ENCODE peak calls at places on chromosomes 1 and 21, in six cellular contexts. I is H1, A is HepG2, C is K562, V is HCT116, U is GM12878. J is an unnamed sample.

GRCh38 chr1:76864383-76864782 is 2.9 kb upstream of the ST6GALNAC5 start:
- DNase-seq in I (no peak), A (no peak), C (no peak), V (no peak), U (no peak), J (no peak)

GRCh38 chr1:145720556-145720877 is 1.2 kb downstream of the CD160 start:
- DNase-seq in I (no peak), A (no peak), C (no peak), V (peak; percentile 32), U (no peak), J (no peak)

GRCh38 chr21:43921979-43922945 is 57.2 kb downstream of the AGPAT3 start:
- DNase-seq in I (no peak), A (no peak), C (peak; percentile 87), V (no peak), U (peak; percentile 69), J (no peak)

GRCh38 chr21:34802180-34802899 is 133.5 kb downstream of the CLIC6 start:
- DNase-seq in I (no peak), A (no peak), C (no peak), V (no peak), U (no peak), J (no peak)

GRCh38 chr1:28295936-28296335 is 32.9 kb upstream of the MED18 start:
- DNase-seq in I (no peak), A (peak; percentile 61), C (no peak), V (no peak), U (no peak), J (no peak)

GRCh38 chr1:38489844-38490270 is 369.7 kb downstream of the RRAGC start:
- DNase-seq in I (peak; percentile 96), A (peak; percentile 18), C (peak; percentile 85), V (peak; percentile 64), U (no peak), J (peak; percentile 97)

GRCh38 chr1:233304489-233305102 is 9.1 kb upstream of the PCNX2 start:
- DNase-seq in I (no peak), A (no peak), C (peak; percentile 24), V (no peak), U (no peak), J (no peak)

GRCh38 chr1:58983633-58984301 is 199.9 kb upstream of the JUN start:
- DNase-seq in I (no peak), A (no peak), C (no peak), V (no peak), U (no peak), J (no peak)

GRCh38 chr1:193283026-193283425 is 96.6 kb upstream of the B3GALT2 start:
- DNase-seq in I (peak; percentile 52), A (no peak), C (no peak), V (no peak), U (no peak), J (peak; percentile 20)

GRCh38 chr1:246569248-246570238 is 3.3 kb downstream of the CNST start:
- DNase-seq in I (no peak), A (no peak), C (no peak), V (no peak), U (no peak), J (no peak)

GRCh38 chr1:26530898-26531598 is 1.5 kb downstream of the RPS6KA1 start:
- DNase-seq in I (peak; percentile 81), A (peak; percentile 87), C (peak; percentile 84), V (peak; percentile 65), U (no peak), J (peak; percentile 94)

GRCh38 chr21:27570306-27570868 is 603.5 kb upstream of the ADAMTS5 start:
- DNase-seq in I (no peak), A (no peak), C (no peak), V (no peak), U (no peak), J (no peak)

GRCh38 chr1:226641671-226642231 is 93.2 kb downstream of the STUM start:
- DNase-seq in I (no peak), A (no peak), C (no peak), V (no peak), U (no peak), J (no peak)

GRCh38 chr21:40548134-40548533 is 298.8 kb downstream of the DSCAM start:
- DNase-seq in I (peak; percentile 51), A (no peak), C (no peak), V (no peak), U (no peak), J (no peak)

GRCh38 chr1:53327183-53327941 is 508 bp downstream of the LRP8 start:
- DNase-seq in I (peak; percentile 76), A (peak; percentile 15), C (peak; percentile 62), V (no peak), U (no peak), J (peak; percentile 36)

GRCh38 chr1:168811213-168811612 is 82.2 kb upstream of the DPT start:
- DNase-seq in I (no peak), A (peak; percentile 52), C (no peak), V (no peak), U (no peak), J (no peak)

GRCh38 chr1:175050992-175051391 is 16.6 kb upstream of the TNN start:
- DNase-seq in I (no peak), A (no peak), C (no peak), V (no peak), U (no peak), J (no peak)

GRCh38 chr1:177103005-177103404 is 61.5 kb downstream of the ASTN1 start:
- DNase-seq in I (no peak), A (no peak), C (no peak), V (no peak), U (no peak), J (no peak)

GRCh38 chr1:221335161-221336101 is 406.5 kb downstream of the DUSP10 start:
- DNase-seq in I (no peak), A (peak; percentile 91), C (no peak), V (no peak), U (no peak), J (no peak)

GRCh38 chr21:33265664-33266049 is 510 bp upstream of the IL10RB start:
- DNase-seq in I (no peak), A (no peak), C (no peak), V (no peak), U (peak; percentile 68), J (no peak)

GRCh38 chr1:34696230-34696629 is 58.6 kb upstream of the GJB5 start:
- DNase-seq in I (no peak), A (no peak), C (no peak), V (peak; percentile 36), U (no peak), J (no peak)

GRCh38 chr1:58363639-58364038 is 182.9 kb downstream of the OMA1 start:
- DNase-seq in I (no peak), A (no peak), C (no peak), V (no peak), U (no peak), J (no peak)

GRCh38 chr21:34882719-34883131 is 166.4 kb downstream of the RUNX1 start:
- DNase-seq in I (no peak), A (no peak), C (no peak), V (no peak), U (no peak), J (no peak)

GRCh38 chr1:55860816-55861519 is 645.8 kb upstream of the USP24 start:
- DNase-seq in I (peak; percentile 51), A (no peak), C (no peak), V (no peak), U (no peak), J (no peak)
- TF ChIP-seq ZNF274 in I (no peak), A (no peak), C (no peak), V (no peak), U (no peak), J (no peak)

GRCh38 chr1:179953974-179954493 is 576 bp upstream of the CEP350 start:
- DNase-seq in I (peak; percentile 50), A (peak; percentile 49), C (no peak), V (no peak), U (no peak), J (no peak)
- TF ChIP-seq YY1 in I (no peak), A (no peak), C (no peak), V (no peak), U (no peak), J (no peak)

DNA sequence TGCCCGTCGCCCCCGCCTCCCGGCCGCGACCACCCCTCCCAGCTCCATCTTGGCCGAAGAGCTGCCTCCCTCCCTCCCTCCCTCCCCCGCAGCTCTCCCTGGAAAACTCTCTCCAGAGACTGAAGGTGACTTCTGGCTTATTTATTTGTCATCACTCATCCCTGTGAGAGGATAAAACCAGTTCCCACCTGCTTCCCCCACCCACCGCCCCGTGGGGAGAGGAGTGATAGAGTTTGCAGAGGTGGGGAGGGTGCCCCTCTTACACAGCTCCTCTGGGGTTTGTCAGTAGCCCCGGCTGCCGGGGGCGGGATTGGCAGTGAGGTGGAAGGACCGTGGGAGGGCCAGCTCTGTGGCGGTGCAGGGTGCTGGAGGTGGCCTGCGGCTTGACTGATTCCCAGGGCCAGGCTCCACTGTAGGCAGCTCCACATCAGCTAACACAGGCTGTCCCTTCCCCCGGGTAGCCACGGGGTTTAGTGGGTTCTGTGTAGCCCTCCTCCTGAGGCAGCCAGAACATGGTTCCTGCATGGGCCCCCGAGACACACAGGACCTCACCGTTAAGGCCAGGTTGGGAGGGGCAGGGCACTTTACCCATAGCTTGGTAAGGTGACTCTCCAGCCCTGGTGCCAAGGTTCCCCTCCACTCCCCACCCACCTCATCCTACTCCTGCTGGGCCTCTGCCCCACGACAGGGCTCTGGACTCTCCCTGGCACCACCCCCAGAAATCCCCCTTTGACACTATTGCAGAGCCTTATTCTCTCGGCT is 62.2 kb downstream of the ELK4 start:
- DNase-seq in I (peak; percentile 53), A (no peak), C (no peak), V (no peak), U (no peak), J (no peak)
- H3K27me3 ChIP-seq in I (peaks cover 37% of the 10 kb centered on the region), A (peaks cover 5% of the 10 kb centered on the region), C (peaks cover 37% of the 10 kb centered on the region), V (no peaks in the 10 kb centered on the region), U (peaks cover 17% of the 10 kb centered on the region), J (peaks cover 54% of the 10 kb centered on the region)

GRCh38 chr1:7198664-7199063 is 413.4 kb downstream of the CAMTA1 start:
- DNase-seq in I (no peak), A (no peak), C (no peak), V (no peak), U (no peak), J (no peak)

GRCh38 chr1:7199077-7199779 is 414.0 kb downstream of the CAMTA1 start:
- DNase-seq in I (no peak), A (no peak), C (no peak), V (no peak), U (no peak), J (no peak)
- TF ChIP-seq ZNF274 in I (no peak), A (no peak), C (no peak), V (no peak), U (no peak), J (no peak)